ENCODE peak calls at places on chromosomes 13 and 19, in seven cellular contexts. One of them, this sample, is unnamed.

GRCh38 chr19:49983645-49984229 is 22.8 kb upstream of the SIGLEC11 start:
- DNase-seq in C1 segment of cervical spinal cord: peak
- DNase-seq in AG09319: peak
- DNase-seq in stimulated activated CD8-positive, alpha-beta memory T cell treated with anti-CD3 and anti-CD28 coated beads, Interleukin-7, amount 100 ng/mL, for 1 hour: peak
- DNase-seq in GM03348: peak
- DNase-seq in transverse colon: peak
- DNase-seq in activated CD4-positive, alpha-beta T cell treated with anti-CD3 and anti-CD28 coated beads for 1 hour: peak
- DNase-seq in this sample: peak

GRCh38 chr19:4083677-4084546 is 17.2 kb upstream of the ZBTB7A start:
- DNase-seq in C1 segment of cervical spinal cord: no peak
- DNase-seq in AG09319: no peak
- DNase-seq in stimulated activated CD8-positive, alpha-beta memory T cell treated with anti-CD3 and anti-CD28 coated beads, Interleukin-7, amount 100 ng/mL, for 1 hour: no peak
- DNase-seq in GM03348: no peak
- DNase-seq in transverse colon: peak
- DNase-seq in activated CD4-positive, alpha-beta T cell treated with anti-CD3 and anti-CD28 coated beads for 1 hour: no peak
- DNase-seq in this sample: peak

GRCh38 chr13:59479629-59480028 is 684.1 kb downstream of the DIAPH3 start:
- DNase-seq in C1 segment of cervical spinal cord: no peak
- DNase-seq in AG09319: no peak
- DNase-seq in stimulated activated CD8-positive, alpha-beta memory T cell treated with anti-CD3 and anti-CD28 coated beads, Interleukin-7, amount 100 ng/mL, for 1 hour: no peak
- DNase-seq in GM03348: no peak
- DNase-seq in transverse colon: no peak
- DNase-seq in activated CD4-positive, alpha-beta T cell treated with anti-CD3 and anti-CD28 coated beads for 1 hour: no peak
- DNase-seq in this sample: no peak

GRCh38 chr13:30681489-30682242 is 53.7 kb upstream of the ALOX5AP start:
- DNase-seq in C1 segment of cervical spinal cord: no peak
- DNase-seq in AG09319: peak
- DNase-seq in stimulated activated CD8-positive, alpha-beta memory T cell treated with anti-CD3 and anti-CD28 coated beads, Interleukin-7, amount 100 ng/mL, for 1 hour: no peak
- DNase-seq in GM03348: peak
- DNase-seq in transverse colon: no peak
- DNase-seq in activated CD4-positive, alpha-beta T cell treated with anti-CD3 and anti-CD28 coated beads for 1 hour: no peak
- DNase-seq in this sample: no peak

GRCh38 chr13:27300941-27301586 is 30.4 kb downstream of the RASL11A start:
- DNase-seq in C1 segment of cervical spinal cord: no peak
- DNase-seq in AG09319: no peak
- DNase-seq in stimulated activated CD8-positive, alpha-beta memory T cell treated with anti-CD3 and anti-CD28 coated beads, Interleukin-7, amount 100 ng/mL, for 1 hour: no peak
- DNase-seq in GM03348: no peak
- DNase-seq in transverse colon: no peak
- DNase-seq in activated CD4-positive, alpha-beta T cell treated with anti-CD3 and anti-CD28 coated beads for 1 hour: no peak
- DNase-seq in this sample: no peak

GRCh38 chr19:17421942-17422341 is 2.1 kb downstream of the MVB12A start:
- DNase-seq in C1 segment of cervical spinal cord: no peak
- DNase-seq in AG09319: no peak
- DNase-seq in stimulated activated CD8-positive, alpha-beta memory T cell treated with anti-CD3 and anti-CD28 coated beads, Interleukin-7, amount 100 ng/mL, for 1 hour: no peak
- DNase-seq in GM03348: no peak
- DNase-seq in transverse colon: no peak
- DNase-seq in activated CD4-positive, alpha-beta T cell treated with anti-CD3 and anti-CD28 coated beads for 1 hour: no peak
- DNase-seq in this sample: no peak

GRCh38 chr19:30686911-30687566 is 314.9 kb downstream of the ZNF536 start:
- DNase-seq in C1 segment of cervical spinal cord: no peak
- DNase-seq in AG09319: no peak
- DNase-seq in stimulated activated CD8-positive, alpha-beta memory T cell treated with anti-CD3 and anti-CD28 coated beads, Interleukin-7, amount 100 ng/mL, for 1 hour: no peak
- DNase-seq in GM03348: no peak
- DNase-seq in transverse colon: no peak
- DNase-seq in activated CD4-positive, alpha-beta T cell treated with anti-CD3 and anti-CD28 coated beads for 1 hour: no peak
- DNase-seq in this sample: no peak

GRCh38 chr13:40087021-40088002 is 431.9 kb downstream of the COG6 start:
- DNase-seq in C1 segment of cervical spinal cord: no peak
- DNase-seq in AG09319: no peak
- DNase-seq in stimulated activated CD8-positive, alpha-beta memory T cell treated with anti-CD3 and anti-CD28 coated beads, Interleukin-7, amount 100 ng/mL, for 1 hour: no peak
- DNase-seq in GM03348: no peak
- DNase-seq in transverse colon: no peak
- DNase-seq in activated CD4-positive, alpha-beta T cell treated with anti-CD3 and anti-CD28 coated beads for 1 hour: no peak
- DNase-seq in this sample: no peak

GRCh38 chr19:873084-874019 is 13.9 kb downstream of the CFD start:
- DNase-seq in C1 segment of cervical spinal cord: no peak
- DNase-seq in AG09319: peak
- DNase-seq in stimulated activated CD8-positive, alpha-beta memory T cell treated with anti-CD3 and anti-CD28 coated beads, Interleukin-7, amount 100 ng/mL, for 1 hour: peak
- DNase-seq in GM03348: peak
- DNase-seq in transverse colon: peak
- DNase-seq in activated CD4-positive, alpha-beta T cell treated with anti-CD3 and anti-CD28 coated beads for 1 hour: peak
- DNase-seq in this sample: peak

GRCh38 chr13:36059366-36059765 is 71.8 kb downstream of the DCLK1 start:
- DNase-seq in C1 segment of cervical spinal cord: no peak
- DNase-seq in AG09319: no peak
- DNase-seq in stimulated activated CD8-positive, alpha-beta memory T cell treated with anti-CD3 and anti-CD28 coated beads, Interleukin-7, amount 100 ng/mL, for 1 hour: no peak
- DNase-seq in GM03348: no peak
- DNase-seq in transverse colon: no peak
- DNase-seq in activated CD4-positive, alpha-beta T cell treated with anti-CD3 and anti-CD28 coated beads for 1 hour: no peak
- DNase-seq in this sample: no peak

GRCh38 chr13:50526771-50527567 is 316.5 kb downstream of the DLEU7 start:
- DNase-seq in C1 segment of cervical spinal cord: no peak
- DNase-seq in AG09319: no peak
- DNase-seq in stimulated activated CD8-positive, alpha-beta memory T cell treated with anti-CD3 and anti-CD28 coated beads, Interleukin-7, amount 100 ng/mL, for 1 hour: no peak
- DNase-seq in GM03348: no peak
- DNase-seq in transverse colon: peak
- DNase-seq in activated CD4-positive, alpha-beta T cell treated with anti-CD3 and anti-CD28 coated beads for 1 hour: no peak
- DNase-seq in this sample: no peak

GRCh38 chr19:11444059-11444458 is 8.6 kb downstream of the PRKCSH start:
- DNase-seq in C1 segment of cervical spinal cord: no peak
- DNase-seq in AG09319: no peak
- DNase-seq in stimulated activated CD8-positive, alpha-beta memory T cell treated with anti-CD3 and anti-CD28 coated beads, Interleukin-7, amount 100 ng/mL, for 1 hour: no peak
- DNase-seq in GM03348: no peak
- DNase-seq in transverse colon: no peak
- DNase-seq in activated CD4-positive, alpha-beta T cell treated with anti-CD3 and anti-CD28 coated beads for 1 hour: no peak
- DNase-seq in this sample: no peak

GRCh38 chr19:1773173-1773572 is 19.9 kb downstream of the ONECUT3 start:
- DNase-seq in C1 segment of cervical spinal cord: no peak
- DNase-seq in AG09319: no peak
- DNase-seq in stimulated activated CD8-positive, alpha-beta memory T cell treated with anti-CD3 and anti-CD28 coated beads, Interleukin-7, amount 100 ng/mL, for 1 hour: no peak
- DNase-seq in GM03348: no peak
- DNase-seq in transverse colon: no peak
- DNase-seq in activated CD4-positive, alpha-beta T cell treated with anti-CD3 and anti-CD28 coated beads for 1 hour: no peak
- DNase-seq in this sample: no peak

GRCh38 chr19:3618144-3618810 is 8.3 kb downstream of the CACTIN start:
- DNase-seq in C1 segment of cervical spinal cord: peak
- DNase-seq in AG09319: no peak
- DNase-seq in stimulated activated CD8-positive, alpha-beta memory T cell treated with anti-CD3 and anti-CD28 coated beads, Interleukin-7, amount 100 ng/mL, for 1 hour: no peak
- DNase-seq in GM03348: peak
- DNase-seq in transverse colon: peak
- DNase-seq in activated CD4-positive, alpha-beta T cell treated with anti-CD3 and anti-CD28 coated beads for 1 hour: peak
- DNase-seq in this sample: peak

GRCh38 chr13:45662122-45662521 is 40.0 kb upstream of the CBY2 start:
- DNase-seq in C1 segment of cervical spinal cord: no peak
- DNase-seq in AG09319: no peak
- DNase-seq in stimulated activated CD8-positive, alpha-beta memory T cell treated with anti-CD3 and anti-CD28 coated beads, Interleukin-7, amount 100 ng/mL, for 1 hour: no peak
- DNase-seq in GM03348: no peak
- DNase-seq in transverse colon: no peak
- DNase-seq in activated CD4-positive, alpha-beta T cell treated with anti-CD3 and anti-CD28 coated beads for 1 hour: no peak
- DNase-seq in this sample: no peak

GRCh38 chr13:99281811-99282263 is 23.7 kb upstream of the GPR18 start:
- DNase-seq in C1 segment of cervical spinal cord: peak
- DNase-seq in AG09319: no peak
- DNase-seq in stimulated activated CD8-positive, alpha-beta memory T cell treated with anti-CD3 and anti-CD28 coated beads, Interleukin-7, amount 100 ng/mL, for 1 hour: peak
- DNase-seq in GM03348: peak
- DNase-seq in transverse colon: peak
- DNase-seq in activated CD4-positive, alpha-beta T cell treated with anti-CD3 and anti-CD28 coated beads for 1 hour: no peak
- DNase-seq in this sample: no peak

GRCh38 chr13:85586856-85587255 is 212.4 kb downstream of the SLITRK6 start:
- DNase-seq in C1 segment of cervical spinal cord: no peak
- DNase-seq in AG09319: no peak
- DNase-seq in stimulated activated CD8-positive, alpha-beta memory T cell treated with anti-CD3 and anti-CD28 coated beads, Interleukin-7, amount 100 ng/mL, for 1 hour: no peak
- DNase-seq in GM03348: no peak
- DNase-seq in transverse colon: no peak
- DNase-seq in activated CD4-positive, alpha-beta T cell treated with anti-CD3 and anti-CD28 coated beads for 1 hour: no peak
- DNase-seq in this sample: no peak

GRCh38 chr13:39016087-39016486 is 21.8 kb downstream of the PROSER1 start:
- DNase-seq in C1 segment of cervical spinal cord: no peak
- DNase-seq in AG09319: no peak
- DNase-seq in stimulated activated CD8-positive, alpha-beta memory T cell treated with anti-CD3 and anti-CD28 coated beads, Interleukin-7, amount 100 ng/mL, for 1 hour: no peak
- DNase-seq in GM03348: no peak
- DNase-seq in transverse colon: no peak
- DNase-seq in activated CD4-positive, alpha-beta T cell treated with anti-CD3 and anti-CD28 coated beads for 1 hour: no peak
- DNase-seq in this sample: no peak

GRCh38 chr13:24234200-24234915 is 73.8 kb downstream of the SPATA13 start:
- DNase-seq in C1 segment of cervical spinal cord: no peak
- DNase-seq in AG09319: no peak
- DNase-seq in stimulated activated CD8-positive, alpha-beta memory T cell treated with anti-CD3 and anti-CD28 coated beads, Interleukin-7, amount 100 ng/mL, for 1 hour: no peak
- DNase-seq in GM03348: no peak
- DNase-seq in transverse colon: no peak
- DNase-seq in activated CD4-positive, alpha-beta T cell treated with anti-CD3 and anti-CD28 coated beads for 1 hour: no peak
- DNase-seq in this sample: no peak

GRCh38 chr19:16325671-16326400 is 1.2 kb downstream of the KLF2 start:
- DNase-seq in C1 segment of cervical spinal cord: no peak
- DNase-seq in AG09319: no peak
- DNase-seq in stimulated activated CD8-positive, alpha-beta memory T cell treated with anti-CD3 and anti-CD28 coated beads, Interleukin-7, amount 100 ng/mL, for 1 hour: no peak
- DNase-seq in GM03348: peak
- DNase-seq in transverse colon: peak
- DNase-seq in activated CD4-positive, alpha-beta T cell treated with anti-CD3 and anti-CD28 coated beads for 1 hour: peak
- DNase-seq in this sample: no peak

GRCh38 chr19:47598407-47599349 is 10.3 kb upstream of the BICRA start:
- DNase-seq in C1 segment of cervical spinal cord: no peak
- DNase-seq in AG09319: peak
- DNase-seq in stimulated activated CD8-positive, alpha-beta memory T cell treated with anti-CD3 and anti-CD28 coated beads, Interleukin-7, amount 100 ng/mL, for 1 hour: no peak
- DNase-seq in GM03348: peak
- DNase-seq in transverse colon: peak
- DNase-seq in activated CD4-positive, alpha-beta T cell treated with anti-CD3 and anti-CD28 coated beads for 1 hour: no peak
- DNase-seq in this sample: no peak

GRCh38 chr13:94301487-94301886 is 178.0 kb downstream of the DCT start:
- DNase-seq in C1 segment of cervical spinal cord: no peak
- DNase-seq in AG09319: no peak
- DNase-seq in stimulated activated CD8-positive, alpha-beta memory T cell treated with anti-CD3 and anti-CD28 coated beads, Interleukin-7, amount 100 ng/mL, for 1 hour: no peak
- DNase-seq in GM03348: no peak
- DNase-seq in transverse colon: no peak
- DNase-seq in activated CD4-positive, alpha-beta T cell treated with anti-CD3 and anti-CD28 coated beads for 1 hour: no peak
- DNase-seq in this sample: no peak

GRCh38 chr19:1967087-1967608 is 26.2 kb downstream of the CSNK1G2 start:
- DNase-seq in C1 segment of cervical spinal cord: no peak
- DNase-seq in AG09319: no peak
- DNase-seq in stimulated activated CD8-positive, alpha-beta memory T cell treated with anti-CD3 and anti-CD28 coated beads, Interleukin-7, amount 100 ng/mL, for 1 hour: no peak
- DNase-seq in GM03348: no peak
- DNase-seq in transverse colon: no peak
- DNase-seq in activated CD4-positive, alpha-beta T cell treated with anti-CD3 and anti-CD28 coated beads for 1 hour: no peak
- DNase-seq in this sample: no peak

GRCh38 chr13:97307096-97307495 is 85.0 kb downstream of the MBNL2 start:
- DNase-seq in C1 segment of cervical spinal cord: no peak
- DNase-seq in AG09319: no peak
- DNase-seq in stimulated activated CD8-positive, alpha-beta memory T cell treated with anti-CD3 and anti-CD28 coated beads, Interleukin-7, amount 100 ng/mL, for 1 hour: no peak
- DNase-seq in GM03348: no peak
- DNase-seq in transverse colon: no peak
- DNase-seq in activated CD4-positive, alpha-beta T cell treated with anti-CD3 and anti-CD28 coated beads for 1 hour: no peak
- DNase-seq in this sample: no peak

GRCh38 chr13:48559638-48560320 is 26.9 kb upstream of the RCBTB2 start:
- DNase-seq in C1 segment of cervical spinal cord: no peak
- DNase-seq in AG09319: no peak
- DNase-seq in stimulated activated CD8-positive, alpha-beta memory T cell treated with anti-CD3 and anti-CD28 coated beads, Interleukin-7, amount 100 ng/mL, for 1 hour: no peak
- DNase-seq in GM03348: no peak
- DNase-seq in transverse colon: no peak
- DNase-seq in activated CD4-positive, alpha-beta T cell treated with anti-CD3 and anti-CD28 coated beads for 1 hour: no peak
- DNase-seq in this sample: no peak

GRCh38 chr13:49838989-49839388 is 46.5 kb upstream of the KPNA3 start:
- DNase-seq in C1 segment of cervical spinal cord: no peak
- DNase-seq in AG09319: no peak
- DNase-seq in stimulated activated CD8-positive, alpha-beta memory T cell treated with anti-CD3 and anti-CD28 coated beads, Interleukin-7, amount 100 ng/mL, for 1 hour: no peak
- DNase-seq in GM03348: no peak
- DNase-seq in transverse colon: no peak
- DNase-seq in activated CD4-positive, alpha-beta T cell treated with anti-CD3 and anti-CD28 coated beads for 1 hour: no peak
- DNase-seq in this sample: no peak